ENCODE peak calls at places on chromosomes 3 and 15, in six cellular contexts. J is dorsolateral prefrontal cortex; S is CD8-positive, alpha-beta T cell; H is endothelial cell of umbilical vein; Z is fibroblast of lung; L is hepatocyte. X is an unnamed sample.

GRCh38 chr15:93333826-93334225 is 244.8 kb upstream of the RGMA start:
- DNase-seq in J (no peak), S (no peak), H (no peak), Z (no peak), L (no peak), X (no peak)

GRCh38 chr3:194269610-194270145 is 81.5 kb downstream of the CPN2 start:
- DNase-seq in J (no peak), S (no peak), H (peak), Z (peak), L (peak), X (no peak)

GRCh38 chr15:84006467-84006866 is 229.1 kb upstream of the GOLGA6L4 start:
- DNase-seq in J (no peak), S (no peak), H (no peak), Z (no peak), L (no peak), X (no peak)

GRCh38 chr3:112333002-112333385 is at the start of gene CD200:
- DNase-seq in J (peak), S (peak), H (peak), Z (peak), L (peak), X (no peak)

GRCh38 chr3:152159328-152159727 is 109.4 kb upstream of the MBNL1 start:
- DNase-seq in J (no peak), S (no peak), H (no peak), Z (peak), L (peak), X (peak)

GRCh38 chr3:123688241-123688747 is 103.4 kb upstream of the HACD2 start:
- DNase-seq in J (no peak), S (no peak), H (peak), Z (peak), L (no peak), X (peak)

GRCh38 chr3:38566215-38566528 is 70.0 kb downstream of the EXOG start:
- DNase-seq in J (no peak), S (no peak), H (no peak), Z (no peak), L (no peak), X (no peak)

GRCh38 chr3:73546961-73547360 is 77.8 kb downstream of the PDZRN3 start:
- DNase-seq in J (no peak), S (no peak), H (no peak), Z (peak), L (no peak), X (peak)

GRCh38 chr3:134350861-134351311 is 23.4 kb downstream of the AMOTL2 start:
- DNase-seq in J (no peak), S (no peak), H (no peak), Z (no peak), L (no peak), X (peak)

GRCh38 chr3:122508135-122508914 is 6.4 kb downstream of the KPNA1 start:
- DNase-seq in J (no peak), S (no peak), H (no peak), Z (no peak), L (no peak), X (no peak)

GRCh38 chr15:70906842-70907241 is 14.2 kb downstream of the LRRC49 start:
- DNase-seq in J (no peak), S (no peak), H (no peak), Z (peak), L (no peak), X (no peak)

GRCh38 chr3:161177996-161178395 is 43.1 kb upstream of the NMD3 start:
- DNase-seq in J (no peak), S (no peak), H (no peak), Z (peak), L (no peak), X (no peak)

GRCh38 chr3:48347500-48347899 is 14.0 kb upstream of the SPINK8 start:
- DNase-seq in J (no peak), S (no peak), H (no peak), Z (no peak), L (no peak), X (no peak)

GRCh38 chr3:186476044-186476468 is 68.1 kb downstream of the CRYGS start:
- DNase-seq in J (peak), S (no peak), H (no peak), Z (peak), L (no peak), X (peak)

GRCh38 chr3:33363113-33363800 is 76.9 kb downstream of the UBP1 start:
- DNase-seq in J (no peak), S (no peak), H (peak), Z (peak), L (no peak), X (peak)

GRCh38 chr15:60074181-60074885 is 70.2 kb downstream of the FOXB1 start:
- DNase-seq in J (peak), S (no peak), H (peak), Z (peak), L (peak), X (no peak)

GRCh38 chr3:49260711-49261357 is 16.2 kb downstream of the C3orf62 start:
- DNase-seq in J (no peak), S (no peak), H (no peak), Z (no peak), L (peak), X (no peak)

GRCh38 chr3:167675835-167676234 is 22.1 kb upstream of the WDR49 start:
- DNase-seq in J (no peak), S (no peak), H (no peak), Z (no peak), L (no peak), X (no peak)

GRCh38 chr3:71051893-71052687 is 531.4 kb downstream of the FOXP1 start:
- DNase-seq in J (no peak), S (no peak), H (peak), Z (no peak), L (no peak), X (peak)

GRCh38 chr3:64074091-64074490 is 50.8 kb upstream of the PSMD6 start:
- DNase-seq in J (no peak), S (no peak), H (no peak), Z (no peak), L (peak), X (no peak)

GRCh38 chr3:184325715-184326114 is 11.3 kb downstream of the EIF4G1 start:
- DNase-seq in J (no peak), S (no peak), H (no peak), Z (no peak), L (no peak), X (no peak)

GRCh38 chr3:42052867-42053351 is 38.2 kb upstream of the TRAK1 start:
- DNase-seq in J (peak), S (no peak), H (no peak), Z (peak), L (peak), X (no peak)

GRCh38 chr15:33013827-33014445 is 180.6 kb downstream of the FMN1 start:
- DNase-seq in J (no peak), S (no peak), H (peak), Z (peak), L (no peak), X (peak)

GRCh38 chr15:48244923-48245322 is 38.8 kb downstream of the SLC12A1 start:
- DNase-seq in J (no peak), S (no peak), H (no peak), Z (peak), L (no peak), X (peak)

GRCh38 chr3:36058404-36059035 is 321.8 kb upstream of the STAC start:
- DNase-seq in J (no peak), S (no peak), H (no peak), Z (no peak), L (no peak), X (no peak)

GRCh38 chr3:69542265-69543079 is 156.6 kb upstream of the FRMD4B start:
- DNase-seq in J (peak), S (no peak), H (no peak), Z (peak), L (peak), X (peak)

GRCh38 chr3:178736300-178736699 is 200.1 kb downstream of the KCNMB2 start:
- DNase-seq in J (no peak), S (no peak), H (no peak), Z (peak), L (peak), X (peak)

GRCh38 chr3:62318752-62319569 is 54.4 kb downstream of the FEZF2 start:
- DNase-seq in J (peak), S (peak), H (peak), Z (peak), L (peak), X (peak)
- TF ChIP-seq CTCF in J (peak), S (no peak), H (no peak), Z (no peak), L (no peak), X (no peak)

GRCh38 chr3:16768956-16769355 is 115.8 kb upstream of the PLCL2 start:
- DNase-seq in J (no peak), S (no peak), H (no peak), Z (peak), L (no peak), X (no peak)
- H3K27ac ChIP-seq in J (no peak), S (no peak), H (no peak), Z (no peak), L (no peak), X (no peak)

GRCh38 chr15:30939161-30939560 is 35.4 kb downstream of the FAN1 start:
- DNase-seq in J (no peak), S (no peak), H (no peak), Z (no peak), L (no peak), X (no peak)

GRCh38 chr15:30940359-30940758 is 36.6 kb downstream of the FAN1 start:
- DNase-seq in J (no peak), S (no peak), H (no peak), Z (no peak), L (no peak), X (no peak)

GRCh38 chr15:30941520-30941919 is 37.8 kb downstream of the FAN1 start:
- DNase-seq in J (no peak), S (no peak), H (no peak), Z (no peak), L (no peak), X (no peak)

GRCh38 chr15:30943654-30944335 is 40.1 kb downstream of the FAN1 start:
- DNase-seq in J (no peak), S (no peak), H (no peak), Z (peak), L (no peak), X (no peak)
- TF ChIP-seq CTCF in J (no peak), S (no peak), H (no peak), Z (no peak), L (no peak), X (no peak)

GRCh38 chr15:99980791-99981190 is 247.6 kb upstream of the LYSMD4 start:
- DNase-seq in J (no peak), S (no peak), H (no peak), Z (no peak), L (no peak), X (no peak)
- H3K27ac ChIP-seq in J (no peak), S (no peak), H (no peak), Z (no peak), L (no peak), X (no peak)

GRCh38 chr3:138328341-138328740 is 1.3 kb downstream of the NME9 start:
- DNase-seq in J (no peak), S (no peak), H (no peak), Z (peak), L (peak), X (no peak)

GRCh38 chr3:138329127-138329983 is at the start of gene NME9:
- DNase-seq in J (peak), S (peak), H (peak), Z (peak), L (peak), X (peak)

GRCh38 chr3:138332472-138333073 is 2.9 kb upstream of the NME9 start:
- DNase-seq in J (no peak), S (no peak), H (peak), Z (peak), L (peak), X (peak)

GRCh38 chr3:138329984-138330293 is 288 bp upstream of the NME9 start:
- DNase-seq in J (no peak), S (no peak), H (no peak), Z (no peak), L (no peak), X (no peak)

DNA sequence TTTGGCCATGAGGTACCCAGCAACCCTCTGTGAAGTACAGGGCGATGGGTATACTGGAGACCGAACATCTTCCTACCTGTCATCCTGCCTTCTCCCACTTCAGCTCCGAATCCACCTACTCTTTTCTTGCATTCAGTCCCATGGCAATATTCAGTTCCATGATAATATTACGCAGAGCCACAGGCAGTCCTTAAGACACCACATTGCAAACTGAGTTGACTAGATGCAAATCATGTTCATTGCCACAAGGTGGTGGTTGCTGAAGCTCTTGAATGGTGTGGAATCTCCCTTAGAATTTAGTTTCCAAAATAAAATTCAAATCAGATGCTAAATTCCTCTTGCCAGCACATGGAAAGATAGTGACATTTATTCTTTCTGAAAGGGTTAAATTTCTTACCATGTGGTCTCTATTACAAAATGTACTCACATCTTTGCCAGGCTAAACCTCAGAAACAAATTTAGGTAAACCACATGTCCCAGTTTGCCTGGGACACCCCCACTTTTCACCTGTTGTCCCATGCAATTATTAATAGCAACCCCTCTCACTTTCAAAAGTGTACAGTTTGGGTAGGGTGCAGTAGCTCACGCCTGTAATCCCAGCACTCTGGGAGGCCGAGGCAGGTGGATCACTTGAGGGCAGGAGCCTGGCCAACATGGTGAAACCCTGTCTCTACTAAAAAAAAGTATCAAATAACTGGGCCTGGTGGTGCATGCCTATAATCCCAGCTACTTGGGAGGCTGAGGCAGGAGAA is 1.7 kb upstream of the NME9 start:
- DNase-seq in J (no peak), S (no peak), H (no peak), Z (no peak), L (no peak), X (no peak)
- TF ChIP-seq CTCF in J (peak), S (no peak), H (no peak), Z (peak), L (peak), X (no peak)

DNA sequence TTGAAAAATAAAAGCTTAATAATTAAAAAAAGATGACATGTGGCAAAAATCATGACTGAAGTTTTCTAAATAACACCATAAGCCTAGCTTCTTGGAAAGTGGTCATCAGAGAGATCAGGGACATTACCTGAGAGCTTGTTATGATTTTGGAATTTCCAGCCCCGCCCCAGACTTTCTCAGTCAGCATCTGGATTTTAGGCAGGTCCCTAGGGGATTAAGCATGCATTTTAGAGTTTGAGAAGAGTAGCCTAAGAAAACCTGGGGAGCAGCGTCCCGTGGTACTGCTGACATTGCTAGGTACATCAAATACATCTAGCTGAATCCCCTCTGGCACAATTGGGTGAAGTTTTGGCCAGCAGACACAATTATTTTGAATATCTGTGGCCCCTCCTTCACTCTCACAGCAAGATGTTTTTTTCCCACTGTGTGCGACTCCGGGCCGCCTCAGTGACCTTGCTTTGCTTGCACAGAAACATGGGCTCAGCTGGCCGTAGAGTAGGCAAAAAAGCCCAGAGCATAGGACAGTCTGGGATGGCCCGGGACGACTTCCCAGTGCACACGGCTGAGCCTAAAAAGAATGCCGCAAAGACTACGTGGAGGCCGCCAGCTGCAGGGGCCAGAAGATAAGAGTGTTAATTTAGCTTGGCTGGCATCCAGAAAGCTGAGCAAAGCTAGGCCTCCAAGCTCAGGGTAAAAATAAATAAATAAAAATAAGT is 58.6 kb upstream of the MEF2A start:
- DNase-seq in J (no peak), S (no peak), H (peak), Z (peak), L (peak), X (no peak)
- H3K27ac ChIP-seq in J (no peak), S (no peak), H (peak), Z (peak), L (peak), X (no peak)